ENCODE peak calls at places on chromosome 16, in four cellular contexts. S, L, J and H are unnamed samples.

GRCh38 chr16:46691720-46692119 is 2.3 kb downstream of the ORC6 start:
- DNase-seq in S (no peak), L (no peak), J (no peak), H (no peak)

GRCh38 chr16:30004811-30005242 is 6.0 kb downstream of the DOC2A start:
- DNase-seq in S (no peak), L (no peak), J (no peak), H (no peak)

GRCh38 chr16:88741368-88741767 is 35.1 kb downstream of the CTU2 start:
- DNase-seq in S (no peak), L (no peak), J (no peak), H (no peak)

GRCh38 chr16:80569440-80570105 is 28.8 kb downstream of the DYNLRB2 start:
- DNase-seq in S (no peak), L (peak), J (peak), H (no peak)

GRCh38 chr16:16071631-16072244 is 122.3 kb downstream of the ABCC1 start:
- DNase-seq in S (peak), L (no peak), J (peak), H (no peak)

GRCh38 chr16:85027968-85028637 is 508 bp downstream of the KIAA0513 start:
- DNase-seq in S (no peak), L (no peak), J (no peak), H (no peak)

GRCh38 chr16:9092963-9093477 is 1.6 kb downstream of the HAPSTR1 start:
- DNase-seq in S (no peak), L (no peak), J (no peak), H (no peak)

GRCh38 chr16:79171504-79172240 is 428.9 kb downstream of the MAF start:
- DNase-seq in S (no peak), L (no peak), J (no peak), H (no peak)

GRCh38 chr16:22324787-22325597 is 27.8 kb downstream of the POLR3E start:
- DNase-seq in S (no peak), L (no peak), J (no peak), H (no peak)

GRCh38 chr16:4660454-4661007 is 32.8 kb upstream of the NUDT16L1 start:
- DNase-seq in S (peak), L (no peak), J (peak), H (no peak)

GRCh38 chr16:66382171-66382965 is 15.9 kb downstream of the CDH5 start:
- DNase-seq in S (no peak), L (peak), J (peak), H (no peak)

GRCh38 chr16:72940886-72941285 is 107.0 kb downstream of the ZFHX3 start:
- DNase-seq in S (no peak), L (no peak), J (no peak), H (no peak)

GRCh38 chr16:19830902-19831555 is 53.6 kb downstream of the GPRC5B start:
- DNase-seq in S (no peak), L (no peak), J (no peak), H (no peak)

GRCh38 chr16:80404847-80405246 is 135.9 kb upstream of the DYNLRB2 start:
- DNase-seq in S (no peak), L (no peak), J (no peak), H (no peak)

GRCh38 chr16:26019885-26020284 is 328.1 kb downstream of the HS3ST4 start:
- DNase-seq in S (no peak), L (no peak), J (no peak), H (no peak)

GRCh38 chr16:23948949-23949392 is 113.2 kb downstream of the PRKCB start:
- DNase-seq in S (no peak), L (no peak), J (no peak), H (no peak)

GRCh38 chr16:71360378-71360777 is 1.9 kb downstream of the CALB2 start:
- DNase-seq in S (no peak), L (peak), J (peak), H (peak)

GRCh38 chr16:24075929-24076716 is 180.0 kb upstream of the CACNG3 start:
- DNase-seq in S (no peak), L (peak), J (no peak), H (no peak)

GRCh38 chr16:14113344-14113743 is 42.2 kb downstream of the MRTFB start:
- DNase-seq in S (no peak), L (no peak), J (no peak), H (no peak)

GRCh38 chr16:11583889-11584565 is 2.7 kb downstream of the LITAF start:
- DNase-seq in S (peak), L (peak), J (no peak), H (no peak)

GRCh38 chr16:8889893-8890548 is 7.9 kb downstream of the LITAFD start:
- DNase-seq in S (no peak), L (no peak), J (no peak), H (no peak)

DNA sequence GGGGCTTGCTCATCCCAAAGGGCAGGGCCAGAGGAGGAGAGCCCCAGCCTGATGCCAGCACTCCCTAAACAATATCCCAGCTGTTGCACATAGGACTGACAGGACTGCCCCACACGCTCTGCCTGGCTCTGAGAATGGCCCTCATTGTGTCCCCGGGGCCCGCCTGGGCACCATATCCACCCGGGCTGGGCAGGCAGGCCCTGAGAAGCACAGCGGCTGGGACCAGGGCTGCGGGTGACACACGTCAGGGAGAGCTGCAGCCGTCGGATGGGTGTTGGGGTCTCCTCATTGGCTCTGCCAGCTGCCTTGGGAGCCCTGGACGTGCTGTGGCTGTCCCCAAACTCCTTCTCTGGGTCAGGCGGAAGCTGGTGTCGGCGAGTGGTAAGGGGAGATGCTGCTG is 4.2 kb downstream of the BCAR1 start:
- DNase-seq in S (peak), L (no peak), J (no peak), H (no peak)
- H3K4me3 ChIP-seq in S (peak), L (no peak), J (peak), H (no peak)

DNA sequence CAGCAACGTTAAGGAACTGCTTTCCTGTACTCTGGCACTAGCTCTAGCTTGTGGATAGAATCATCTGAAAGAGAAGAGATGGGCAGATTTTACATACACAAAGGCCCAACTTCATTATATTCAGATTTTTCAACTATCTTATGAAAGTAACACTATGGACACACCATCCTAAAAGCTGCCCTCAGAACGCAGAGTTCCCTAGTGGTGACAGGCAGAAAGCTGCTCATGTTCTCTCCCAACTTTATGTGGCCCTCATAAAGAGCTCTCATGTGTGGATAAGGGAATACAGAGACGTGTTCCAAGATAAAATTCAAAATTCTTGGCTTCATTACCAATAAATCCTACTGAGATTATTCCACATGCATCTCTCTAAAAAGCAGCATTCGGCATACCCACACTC is 1.5 kb downstream of the CFAP20 start:
- DNase-seq in S (no peak), L (peak), J (no peak), H (no peak)
- TF ChIP-seq CTCF in S (peak), L (peak), J (peak), H (peak)

DNA sequence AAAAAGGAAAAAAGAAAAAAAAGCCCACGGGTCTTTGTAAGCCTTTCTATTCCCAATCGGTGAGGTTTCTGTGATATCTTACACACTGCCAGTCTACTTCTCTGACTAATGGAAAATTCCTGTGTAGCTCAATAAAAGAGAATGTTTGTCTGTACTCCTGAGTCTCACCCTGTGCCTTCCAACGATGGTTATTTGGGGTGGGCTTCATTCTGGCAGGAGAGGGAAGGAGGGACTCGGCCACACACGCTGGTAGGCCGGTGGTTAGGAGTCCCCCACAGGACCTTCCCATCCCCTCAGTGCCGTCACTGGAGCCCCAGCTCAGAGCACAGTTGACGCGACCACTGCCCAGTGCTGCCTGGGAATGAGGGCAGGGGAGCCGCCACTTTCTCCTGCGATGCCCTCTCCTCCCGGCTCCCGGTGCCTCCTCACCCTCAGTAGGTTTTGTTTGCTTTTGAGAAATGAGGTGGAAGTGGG is 68.0 kb downstream of the AMFR start:
- DNase-seq in S (peak), L (peak), J (peak), H (no peak)
- H3K4me3 ChIP-seq in S (peak), L (peak), J (peak), H (peak)

GRCh38 chr16:52578007-52578828 is 31.3 kb upstream of the TOX3 start:
- DNase-seq in S (no peak), L (no peak), J (no peak), H (no peak)

GRCh38 chr16:52578829-52579193 is 31.9 kb upstream of the TOX3 start:
- DNase-seq in S (no peak), L (no peak), J (no peak), H (no peak)

GRCh38 chr16:52580488-52580887 is 33.5 kb upstream of the TOX3 start:
- DNase-seq in S (no peak), L (no peak), J (no peak), H (no peak)

GRCh38 chr16:52584354-52584840 is 37.5 kb upstream of the TOX3 start:
- DNase-seq in S (no peak), L (no peak), J (no peak), H (no peak)

GRCh38 chr16:52581530-52581929 is 34.6 kb upstream of the TOX3 start:
- DNase-seq in S (no peak), L (no peak), J (no peak), H (no peak)
- TF ChIP-seq CTCF in S (no peak), L (no peak), J (no peak), H (no peak)

GRCh38 chr16:28494141-28494851 is at the start of gene APOBR:
- DNase-seq in S (peak), L (no peak), J (no peak), H (no peak)
- H3K4me3 ChIP-seq in S (peak), L (no peak), J (no peak), H (no peak)

GRCh38 chr16:87575027-87575804 is 27.1 kb upstream of the JPH3 start:
- DNase-seq in S (no peak), L (no peak), J (no peak), H (no peak)
- TF ChIP-seq CTCF in S (no peak), L (no peak), J (peak), H (no peak)

GRCh38 chr16:929227-929669 is 41.5 kb downstream of the LMF1 start:
- DNase-seq in S (no peak), L (no peak), J (no peak), H (no peak)
- H3K4me3 ChIP-seq in S (no peak), L (no peak), J (no peak), H (no peak)

DNA sequence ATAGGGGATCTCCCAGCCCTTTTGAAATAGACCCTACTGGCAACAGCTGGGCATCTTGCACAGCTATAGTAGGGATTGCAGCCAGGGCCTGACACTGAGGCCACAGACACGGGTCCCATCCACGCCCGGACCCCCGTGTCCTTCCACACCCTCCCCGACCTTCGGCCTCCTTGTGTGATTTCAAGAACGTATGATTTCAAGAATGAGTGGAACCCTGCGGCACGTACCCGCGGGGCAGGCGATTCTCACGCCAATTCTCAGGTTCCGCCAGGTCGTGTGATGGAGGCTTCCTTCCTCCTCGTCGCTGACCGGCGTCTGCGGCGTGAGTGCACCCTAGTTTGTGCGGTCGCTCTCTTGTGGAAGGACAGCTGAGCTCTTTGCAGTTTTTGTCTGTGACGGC is 56.3 kb upstream of the GNG13 start:
- DNase-seq in S (no peak), L (no peak), J (no peak), H (no peak)
- TF ChIP-seq CTCF in S (no peak), L (no peak), J (no peak), H (no peak)

DNA sequence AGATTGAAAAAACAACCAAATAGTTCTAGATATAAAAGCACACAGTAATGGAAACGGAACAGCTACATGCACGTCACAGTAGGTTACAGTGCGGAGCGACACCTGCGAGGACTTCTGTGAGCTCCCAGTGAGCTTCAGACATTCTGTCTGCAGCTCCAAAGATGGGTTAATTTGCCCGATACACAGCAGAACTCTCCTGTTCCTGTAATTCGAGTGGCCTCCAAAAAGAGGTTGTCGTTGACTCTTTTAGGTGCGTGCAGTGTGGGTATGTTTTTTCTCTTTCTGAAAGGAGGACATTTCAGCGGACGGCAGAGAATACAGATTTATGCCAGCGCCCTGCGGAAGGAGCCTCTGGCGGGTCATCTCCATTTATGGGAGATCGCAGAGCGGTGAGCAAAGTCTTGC is 2.9 kb downstream of the OR1F1 start:
- DNase-seq in S (no peak), L (no peak), J (no peak), H (no peak)
- H3K4me3 ChIP-seq in S (no peak), L (no peak), J (peak), H (peak)

DNA sequence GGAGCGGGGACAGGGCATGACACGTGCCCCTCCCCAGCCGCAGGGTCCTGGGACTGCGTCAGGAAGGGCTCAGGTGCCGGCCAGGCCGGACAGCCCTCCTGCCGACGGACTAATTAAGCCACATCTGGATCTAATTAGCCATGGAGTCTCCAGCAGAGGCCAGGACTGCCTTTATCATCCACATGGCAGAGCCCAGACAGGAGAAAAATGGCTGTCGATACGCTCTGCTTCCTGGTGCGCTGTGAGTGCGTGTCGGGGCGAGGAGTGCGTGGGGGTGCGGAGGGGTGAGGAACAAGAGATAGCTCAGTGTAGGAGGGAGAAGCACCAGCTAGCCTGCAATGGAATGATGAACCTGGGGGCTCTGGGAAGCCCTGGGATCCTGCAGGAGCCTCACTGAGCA is 218.8 kb downstream of the IRF8 start:
- DNase-seq in S (no peak), L (no peak), J (no peak), H (no peak)
- TF ChIP-seq CTCF in S (no peak), L (no peak), J (no peak), H (no peak)